ENCODE peak calls at places on chromosomes 12 and 14, in five cellular contexts. E is PC-3, J is OCI-LY7, O is HCT116, V is HepG2. M is an unnamed sample.

GRCh38 chr12:7661741-7662140 is 4.0 kb downstream of the APOBEC1 start:
- DNase-seq in E (no peak), J (no peak), O (no peak), V (no peak), M (no peak)

GRCh38 chr14:35341454-35342159 is 49.4 kb downstream of the PSMA6 start:
- DNase-seq in E (peak; percentile 88), J (no peak), O (peak; percentile 45), V (peak; percentile 91), M (peak; percentile 77)

GRCh38 chr14:53055003-53055402 is 98.1 kb downstream of the DDHD1 start:
- DNase-seq in E (peak; percentile 78), J (peak; percentile 51), O (peak; percentile 40), V (peak; percentile 38), M (no peak)

GRCh38 chr12:126570571-126570970 is 1505.3 kb downstream of the AACS start:
- DNase-seq in E (no peak), J (no peak), O (no peak), V (no peak), M (no peak)

GRCh38 chr14:52833891-52834290 is 42.5 kb upstream of the GNPNAT1 start:
- DNase-seq in E (no peak), J (no peak), O (no peak), V (no peak), M (no peak)

GRCh38 chr14:52067873-52068740 is 752 bp downstream of the NID2 start:
- DNase-seq in E (peak; percentile 26), J (no peak), O (no peak), V (no peak), M (no peak)

GRCh38 chr12:94779520-94779919 is 129.2 kb upstream of the TMCC3 start:
- DNase-seq in E (no peak), J (no peak), O (no peak), V (no peak), M (no peak)

GRCh38 chr12:7959278-7960063 is 23.5 kb upstream of the SLC2A3 start:
- DNase-seq in E (peak; percentile 52), J (peak; percentile 57), O (no peak), V (peak; percentile 44), M (peak; percentile 84)

GRCh38 chr14:75432406-75432805 is 4.6 kb downstream of the JDP2 start:
- DNase-seq in E (no peak), J (no peak), O (no peak), V (no peak), M (no peak)

GRCh38 chr12:3035815-3036702 is 41.1 kb upstream of the TSPAN9 start:
- DNase-seq in E (no peak), J (no peak), O (no peak), V (no peak), M (no peak)

GRCh38 chr14:59333235-59333634 is 131.9 kb downstream of the GPR135 start:
- DNase-seq in E (no peak), J (no peak), O (no peak), V (no peak), M (no peak)

GRCh38 chr12:28242888-28243633 is 52.8 kb downstream of the CCDC91 start:
- DNase-seq in E (peak; percentile 25), J (no peak), O (no peak), V (no peak), M (no peak)

GRCh38 chr12:92290016-92290685 is 144.5 kb upstream of the BTG1 start:
- DNase-seq in E (peak; percentile 81), J (no peak), O (no peak), V (no peak), M (no peak)

GRCh38 chr12:1494856-1495255 is 99.5 kb downstream of the FBXL14 start:
- DNase-seq in E (no peak), J (no peak), O (no peak), V (no peak), M (no peak)

GRCh38 chr12:71504471-71504852 is 64.9 kb downstream of the LGR5 start:
- DNase-seq in E (no peak), J (no peak), O (no peak), V (no peak), M (no peak)

GRCh38 chr12:11894890-11895289 is 175.8 kb upstream of the BCL2L14 start:
- DNase-seq in E (no peak), J (peak; percentile 92), O (no peak), V (no peak), M (peak; percentile 90)

GRCh38 chr12:47121146-47121545 is 41.4 kb upstream of the AMIGO2 start:
- DNase-seq in E (peak; percentile 74), J (no peak), O (no peak), V (no peak), M (no peak)

GRCh38 chr12:49190317-49190716 is 1.4 kb upstream of the TUBA1A start:
- DNase-seq in E (no peak), J (no peak), O (no peak), V (no peak), M (no peak)

GRCh38 chr12:109299849-109300248 is 9.2 kb downstream of the FOXN4 start:
- DNase-seq in E (no peak), J (no peak), O (no peak), V (no peak), M (no peak)

GRCh38 chr12:89390802-89391673 is 38.7 kb upstream of the DUSP6 start:
- DNase-seq in E (peak; percentile 78), J (no peak), O (no peak), V (peak; percentile 90), M (no peak)

GRCh38 chr14:80955434-80955939 is at the start of gene TSHR:
- DNase-seq in E (no peak), J (peak; percentile 69), O (no peak), V (no peak), M (peak; percentile 76)

GRCh38 chr12:9947674-9948073 is 15.5 kb upstream of the CLEC2A start:
- DNase-seq in E (no peak), J (no peak), O (no peak), V (no peak), M (no peak)

GRCh38 chr12:64976131-64976530 is 145.0 kb downstream of the WIF1 start:
- DNase-seq in E (peak; percentile 49), J (no peak), O (no peak), V (no peak), M (no peak)
- H2AFZ ChIP-seq in E (no peak overlapping the region), J (no peak overlapping the region), O (no peak overlapping the region), V (no peak overlapping the region), M (no peak overlapping the region)

GRCh38 chr14:68679301-68679700 is 113.6 kb downstream of the ZFP36L1 start:
- DNase-seq in E (no peak), J (no peak), O (no peak), V (no peak), M (no peak)

GRCh38 chr14:68680541-68681051 is 112.3 kb downstream of the ZFP36L1 start:
- DNase-seq in E (no peak), J (no peak), O (no peak), V (no peak), M (no peak)

GRCh38 chr14:68682166-68683103 is 110.4 kb downstream of the ZFP36L1 start:
- DNase-seq in E (peak; percentile 95), J (peak; percentile 89), O (no peak), V (peak; percentile 39), M (no peak)

GRCh38 chr14:68679746-68680467 is 113.0 kb downstream of the ZFP36L1 start:
- DNase-seq in E (no peak), J (no peak), O (no peak), V (peak; percentile 13), M (no peak)

DNA sequence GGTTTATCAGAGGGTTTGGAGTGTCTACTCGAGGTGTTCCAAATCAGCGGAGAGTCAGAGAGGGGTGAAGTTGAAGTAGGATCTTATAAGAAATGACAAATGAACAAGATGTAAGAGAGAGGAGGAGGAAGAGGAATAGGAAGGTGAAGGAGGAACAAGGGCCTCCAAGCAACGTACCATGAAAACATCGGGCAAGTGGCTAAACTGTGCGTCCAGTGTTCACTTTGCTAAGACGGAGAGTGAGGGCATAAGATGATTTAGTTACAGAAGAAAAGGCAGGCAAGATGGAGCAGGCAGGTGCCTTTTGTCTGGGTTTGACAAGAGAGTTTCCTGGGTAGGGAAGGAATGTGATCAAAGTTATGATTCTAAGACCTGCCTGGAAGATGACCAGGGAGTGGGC is 111.6 kb downstream of the ZFP36L1 start:
- DNase-seq in E (no peak), J (no peak), O (no peak), V (no peak), M (no peak)
- H2AFZ ChIP-seq in E (no peak overlapping the region), J (no peak overlapping the region), O (no peak overlapping the region), V (no peak overlapping the region), M (no peak overlapping the region)

GRCh38 chr14:95340201-95340697 is 20.5 kb upstream of the CLMN start:
- DNase-seq in E (no peak), J (no peak), O (no peak), V (peak; percentile 61), M (no peak)
- H2AFZ ChIP-seq in E (no peak overlapping the region), J (no peak overlapping the region), O (no peak overlapping the region), V (no peak overlapping the region), M (no peak overlapping the region)

DNA sequence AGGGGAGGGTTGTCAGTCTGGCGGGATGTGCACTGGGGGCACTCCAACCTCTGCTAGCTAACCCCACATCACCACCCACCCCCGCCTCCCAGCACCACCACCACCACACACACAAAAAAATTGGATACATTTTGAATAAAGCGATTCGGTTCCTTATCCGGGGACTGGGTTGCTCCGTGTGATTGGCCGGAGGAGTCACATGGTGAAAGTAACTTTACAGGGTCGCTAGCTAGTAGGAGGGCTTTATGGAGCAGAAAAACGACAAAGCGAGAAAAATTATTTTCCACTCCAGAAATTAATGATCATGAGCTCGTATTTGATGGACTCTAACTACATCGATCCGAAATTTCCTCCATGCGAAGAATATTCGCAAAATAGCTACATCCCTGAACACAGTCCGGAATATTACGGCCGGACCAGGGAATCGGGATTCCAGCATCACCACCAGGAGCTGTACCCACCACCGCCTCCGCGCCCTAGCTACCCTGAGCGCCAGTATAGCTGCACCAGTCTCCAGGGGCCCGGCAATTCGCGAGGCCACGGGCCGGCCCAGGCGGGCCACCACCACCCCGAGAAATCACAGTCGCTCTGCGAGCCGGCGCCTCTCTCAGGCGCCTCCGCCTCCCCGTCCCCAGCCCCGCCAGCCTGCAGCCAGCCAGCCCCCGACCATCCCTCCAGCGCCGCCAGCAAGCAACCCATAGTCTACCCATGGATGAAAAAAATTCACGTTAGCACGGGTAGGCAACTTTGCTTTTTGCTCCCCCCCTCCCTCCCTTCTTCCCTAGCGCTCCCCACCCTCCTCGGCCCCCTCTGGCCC is at the start of gene HOXC4:
- DNase-seq in E (no peak), J (peak; percentile 87), O (no peak), V (no peak), M (no peak)
- H2AFZ ChIP-seq in E (peak within 1 kb of the TSS; percentile 64), J (peak within 1 kb of the TSS; percentile 80), O (no peak within 1 kb of the TSS), V (no peak within 1 kb of the TSS), M (no peak within 1 kb of the TSS)

GRCh38 chr14:37447883-37448391 is 147.1 kb downstream of the FOXA1 start:
- DNase-seq in E (no peak), J (no peak), O (no peak), V (peak; percentile 71), M (no peak)
- H2AFZ ChIP-seq in E (no peak overlapping the region), J (no peak overlapping the region), O (no peak overlapping the region), V (peak overlapping the region; percentile 58), M (no peak overlapping the region)

M was measured in DND-41.